ENCODE peak calls at places on chromosomes 13 and 19, in ten cellular contexts. P is gastrocnemius medialis; J is NCI-H1048; Z is GM04504; T is iPS DF 19.7; X is immature natural killer cell; B is aorta; N is naive thymus-derived CD8-positive, alpha-beta T cell; M is NCI-H2107; L is tibial nerve. H is an unnamed sample.

GRCh38 chr19:43028866-43029265 is 2.6 kb upstream of the PSG11 start:
- DNase-seq in M (no peak), Z (no peak), J (no peak), B (no peak), T (no peak), X (no peak), N (no peak), P (no peak), L (no peak), H (no peak)

GRCh38 chr19:29806098-29806866 is 5.5 kb upstream of the CCNE1 start:
- DNase-seq in T (peak; percentile 64), X (no peak), P (no peak), M (no peak), Z (no peak), B (peak; percentile 81), L (no peak), J (no peak), N (no peak), H (no peak)

GRCh38 chr19:58217069-58217481 is 11.6 kb upstream of the ZNF544 start:
- DNase-seq in P (no peak), X (no peak), B (no peak), L (no peak), M (no peak), T (no peak), J (no peak), N (no peak), Z (no peak), H (no peak)

GRCh38 chr19:6712692-6713670 is 7.5 kb downstream of the C3 start:
- DNase-seq in Z (no peak), X (no peak), N (no peak), B (no peak), J (no peak), L (no peak), P (no peak), M (no peak), T (no peak), H (no peak)

GRCh38 chr13:76892488-76892887 is 6.3 kb upstream of the KCTD12 start:
- DNase-seq in T (no peak), M (no peak), P (no peak), J (no peak), Z (no peak), X (no peak), B (no peak), L (no peak), N (no peak), H (no peak)

GRCh38 chr19:14048439-14049153 is 13.3 kb downstream of the PALM3 start:
- DNase-seq in J (no peak), B (peak; percentile 89), T (no peak), X (peak; percentile 69), Z (no peak), N (peak; percentile 70), P (no peak), M (no peak), L (no peak), H (peak; percentile 76)

GRCh38 chr13:75505966-75506365 is 24.0 kb upstream of the TBC1D4 start:
- DNase-seq in J (no peak), M (no peak), Z (no peak), L (no peak), P (no peak), B (no peak), N (no peak), X (no peak), T (no peak), H (no peak)

GRCh38 chr13:95083758-95084157 is 217.5 kb downstream of the ABCC4 start:
- DNase-seq in Z (peak; percentile 46), P (no peak), X (no peak), B (no peak), T (no peak), M (no peak), L (no peak), J (no peak), N (no peak), H (no peak)

GRCh38 chr19:31355330-31356289 is 6.4 kb upstream of the TSHZ3 start:
- DNase-seq in N (no peak), J (no peak), T (peak; percentile 86), B (no peak), Z (no peak), L (no peak), X (no peak), P (no peak), M (no peak), H (no peak)

GRCh38 chr13:74200081-74200480 is 65.9 kb upstream of the KLF12 start:
- DNase-seq in M (no peak), X (no peak), J (no peak), Z (no peak), N (no peak), T (no peak), P (no peak), L (no peak), B (no peak), H (no peak)

GRCh38 chr13:63554157-63554556 is 2138.5 kb upstream of the PCDH20 start:
- DNase-seq in J (no peak), N (no peak), B (no peak), T (no peak), X (no peak), M (no peak), L (no peak), P (no peak), Z (no peak), H (no peak)

GRCh38 chr13:29230446-29230845 is 365.0 kb downstream of the SLC7A1 start:
- DNase-seq in N (no peak), X (no peak), Z (no peak), B (no peak), T (no peak), M (no peak), L (no peak), P (no peak), J (no peak), H (no peak)

GRCh38 chr19:11179716-11180297 is 17.5 kb downstream of the KANK2 start:
- DNase-seq in X (no peak), J (no peak), T (no peak), P (no peak), N (no peak), L (no peak), M (no peak), B (peak; percentile 81), Z (no peak), H (no peak)

GRCh38 chr19:7211191-7211988 is 82.8 kb downstream of the INSR start:
- DNase-seq in T (no peak), B (no peak), X (no peak), Z (no peak), M (no peak), J (no peak), P (no peak), L (no peak), N (no peak), H (no peak)

GRCh38 chr13:52868190-52868589 is 19.8 kb upstream of the PCDH8 start:
- DNase-seq in Z (no peak), M (no peak), B (no peak), P (no peak), T (no peak), N (no peak), J (no peak), L (no peak), X (no peak), H (no peak)

GRCh38 chr19:42229855-42230331 is 9.8 kb downstream of the ZNF526 start:
- DNase-seq in J (no peak), L (no peak), P (no peak), T (no peak), X (no peak), B (no peak), N (no peak), Z (no peak), M (no peak), H (no peak)

GRCh38 chr19:42846597-42846996 is 32.9 kb downstream of the PSG1 start:
- DNase-seq in J (no peak), T (no peak), Z (no peak), X (no peak), L (no peak), M (no peak), N (no peak), B (no peak), P (no peak), H (no peak)

GRCh38 chr13:114319441-114319871 is 5.2 kb downstream of the CHAMP1 start:
- DNase-seq in X (no peak), M (no peak), Z (peak; percentile 74), L (no peak), T (no peak), J (no peak), P (no peak), B (no peak), N (no peak), H (no peak)

GRCh38 chr19:54478677-54479266 is 5.7 kb upstream of the CDC42EP5 start:
- DNase-seq in X (peak; percentile 46), M (peak; percentile 8), B (peak; percentile 41), T (peak; percentile 35), J (no peak), N (no peak), L (no peak), Z (no peak), P (no peak), H (no peak)

GRCh38 chr19:48372904-48373303 is 8.7 kb downstream of the SYNGR4 start:
- DNase-seq in B (no peak), Z (no peak), P (no peak), J (no peak), M (peak; percentile 79), N (no peak), L (no peak), T (no peak), X (no peak), H (no peak)

GRCh38 chr19:49241769-49242168 is 83.2 kb downstream of the SLC6A16 start:
- DNase-seq in Z (no peak), J (no peak), N (no peak), X (no peak), P (no peak), L (no peak), B (no peak), M (no peak), T (no peak), H (no peak)

GRCh38 chr13:109191422-109191821 is 562.0 kb downstream of the MYO16 start:
- DNase-seq in Z (no peak), J (no peak), T (no peak), N (no peak), B (no peak), X (no peak), M (no peak), L (no peak), P (no peak), H (no peak)

GRCh38 chr13:30898721-30899188 is 7.3 kb upstream of the MEDAG start:
- DNase-seq in X (no peak), P (no peak), M (no peak), N (no peak), Z (peak; percentile 76), B (peak; percentile 79), J (no peak), L (peak; percentile 31), T (no peak), H (no peak)

GRCh38 chr19:33904681-33905080 is 108.0 kb downstream of the KCTD15 start:
- DNase-seq in T (no peak), L (no peak), M (no peak), Z (no peak), N (no peak), B (peak; percentile 75), X (no peak), P (no peak), J (no peak), H (no peak)

GRCh38 chr19:2045501-2046045 is 5.5 kb downstream of the MKNK2 start:
- DNase-seq in J (no peak), L (no peak), Z (no peak), N (no peak), P (peak; percentile 84), T (no peak), M (no peak), B (peak; percentile 72), X (no peak), H (no peak)

GRCh38 chr19:10206226-10206873 is 11.6 kb upstream of the DNMT1 start:
- DNase-seq in B (no peak), T (no peak), N (no peak), J (no peak), M (no peak), P (no peak), L (no peak), X (no peak), Z (no peak), H (no peak)

GRCh38 chr19:49155830-49156346 is 692 bp upstream of the HRC start:
- DNase-seq in L (no peak), N (no peak), Z (no peak), T (no peak), J (no peak), B (no peak), M (no peak), P (peak; percentile 92), X (no peak), H (no peak)

GRCh38 chr13:100392709-100393630 is 195.6 kb downstream of the GGACT start:
- DNase-seq in Z (peak; percentile 99), N (no peak), T (peak; percentile 86), M (no peak), X (no peak), P (peak; percentile 58), L (peak; percentile 54), B (peak; percentile 87), J (no peak), H (no peak)